ENCODE peak calls at places on chromosome 18, in five cellular contexts. Y, L, D, G and M are unnamed samples.

GRCh38 chr18:48672671-48673340 is 134.0 kb downstream of the CTIF start:
- DNase-seq in Y (peak), L (no peak), D (no peak), G (peak), M (no peak)

GRCh38 chr18:49988733-49989132 is 175.4 kb upstream of the ACAA2 start:
- DNase-seq in Y (no peak), L (no peak), D (no peak), G (no peak), M (no peak)

GRCh38 chr18:55314031-55314430 is 274.0 kb downstream of the TCF4 start:
- DNase-seq in Y (no peak), L (no peak), D (no peak), G (no peak), M (no peak)

GRCh38 chr18:944440-944839 is 39.8 kb downstream of the ADCYAP1 start:
- DNase-seq in Y (no peak), L (peak), D (no peak), G (no peak), M (peak)

GRCh38 chr18:231563-231962 is 36.3 kb downstream of the THOC1 start:
- DNase-seq in Y (no peak), L (no peak), D (no peak), G (no peak), M (no peak)

GRCh38 chr18:12278153-12278764 is 24.1 kb downstream of the CIDEA start:
- DNase-seq in Y (no peak), L (peak), D (peak), G (no peak), M (no peak)

GRCh38 chr18:50125456-50125855 is 69.5 kb downstream of the MYO5B start:
- DNase-seq in Y (no peak), L (no peak), D (no peak), G (no peak), M (no peak)

GRCh38 chr18:47100214-47100831 is 50.0 kb downstream of the HDHD2 start:
- DNase-seq in Y (peak), L (peak), D (peak), G (peak), M (peak)

GRCh38 chr18:80218341-80219227 is 28.7 kb downstream of the PARD6G start:
- DNase-seq in Y (peak), L (no peak), D (no peak), G (no peak), M (no peak)

GRCh38 chr18:8871484-8871883 is 166.1 kb downstream of the MTCL1 start:
- DNase-seq in Y (no peak), L (no peak), D (no peak), G (no peak), M (peak)

GRCh38 chr18:55869965-55870585 is 282.1 kb upstream of the TCF4 start:
- DNase-seq in Y (peak), L (no peak), D (no peak), G (no peak), M (peak)

GRCh38 chr18:28995319-28995718 is 818.4 kb upstream of the CDH2 start:
- DNase-seq in Y (no peak), L (peak), D (no peak), G (no peak), M (no peak)
- TF ChIP-seq CTCF in Y (no peak), L (no peak), D (no peak), G (no peak), M (peak)

GRCh38 chr18:3119401-3120323 is 100.1 kb downstream of the MYOM1 start:
- DNase-seq in Y (no peak), L (no peak), D (no peak), G (no peak), M (no peak)

GRCh38 chr18:3120356-3120755 is 99.4 kb downstream of the MYOM1 start:
- DNase-seq in Y (no peak), L (no peak), D (no peak), G (no peak), M (no peak)

GRCh38 chr18:3122851-3123250 is 96.9 kb downstream of the MYOM1 start:
- DNase-seq in Y (no peak), L (no peak), D (no peak), G (no peak), M (no peak)

GRCh38 chr18:3118195-3119010 is 101.4 kb downstream of the MYOM1 start:
- DNase-seq in Y (no peak), L (no peak), D (no peak), G (no peak), M (no peak)

GRCh38 chr18:3121256-3121655 is 98.5 kb downstream of the MYOM1 start:
- DNase-seq in Y (no peak), L (no peak), D (no peak), G (no peak), M (peak)
- TF ChIP-seq CTCF in Y (no peak), L (no peak), D (no peak), G (no peak), M (peak)

GRCh38 chr18:5237723-5238370 is 40.8 kb upstream of the AKAIN1 start:
- DNase-seq in Y (peak), L (peak), D (peak), G (peak), M (peak)
- TF ChIP-seq CTCF in Y (no peak), L (no peak), D (no peak), G (peak), M (peak)

GRCh38 chr18:23918395-23919032 is 96.0 kb upstream of the TTC39C start:
- DNase-seq in Y (peak), L (peak), D (peak), G (peak), M (peak)
- TF ChIP-seq CTCF in Y (no peak), L (peak), D (peak), G (peak), M (peak)

GRCh38 chr18:7272268-7273049 is 41.6 kb downstream of the LRRC30 start:
- DNase-seq in Y (peak), L (peak), D (peak), G (no peak), M (peak)
- TF ChIP-seq CTCF in Y (no peak), L (peak), D (no peak), G (no peak), M (peak)

GRCh38 chr18:59547691-59548182 is 149.5 kb downstream of the CCBE1 start:
- DNase-seq in Y (no peak), L (no peak), D (peak), G (no peak), M (peak)
- TF ChIP-seq CTCF in Y (no peak), L (no peak), D (no peak), G (no peak), M (peak)

GRCh38 chr18:71784777-71785176 is 759.4 kb downstream of the CBLN2 start:
- DNase-seq in Y (no peak), L (no peak), D (no peak), G (no peak), M (no peak)
- TF ChIP-seq CTCF in Y (no peak), L (no peak), D (peak), G (peak), M (no peak)

GRCh38 chr18:5600376-5601071 is 56.7 kb upstream of the EPB41L3 start:
- DNase-seq in Y (no peak), L (no peak), D (no peak), G (no peak), M (no peak)
- TF ChIP-seq CTCF in Y (no peak), L (no peak), D (peak), G (no peak), M (peak)

GRCh38 chr18:57142361-57142760 is 4.5 kb upstream of the BOD1L2 start:
- DNase-seq in Y (peak), L (no peak), D (no peak), G (no peak), M (no peak)
- TF ChIP-seq CTCF in Y (no peak), L (no peak), D (no peak), G (no peak), M (no peak)